ENCODE peak calls at places on chromosomes 6 and 20, in ten cellular contexts. W is tibial artery, T is choroid plexus epithelial cell, N is cardiac fibroblast, E is A673, U is spleen, I is GM13976, B is adrenal gland, G is HFF-Myc, R is OCI-LY7. F is an unnamed sample.

GRCh38 chr6:26172496-26172958 is 85.3 kb downstream of the HFE start:
- DNase-seq in W (no peak), B (no peak), I (no peak), U (no peak), T (peak), E (peak), G (no peak), R (peak), N (peak), F (no peak)

GRCh38 chr6:43856005-43856765 is 86.2 kb downstream of the VEGFA start:
- DNase-seq in U (no peak), I (no peak), E (no peak), R (no peak), N (peak), G (no peak), W (no peak), T (peak), B (peak), F (no peak)

GRCh38 chr6:111738156-111738555 is 132.5 kb upstream of the TRAF3IP2 start:
- DNase-seq in U (no peak), B (no peak), W (no peak), R (no peak), I (no peak), T (no peak), N (no peak), E (no peak), G (no peak), F (no peak)

GRCh38 chr6:53979468-53980067 is 131.7 kb upstream of the MLIP start:
- DNase-seq in R (peak), I (peak), B (no peak), W (no peak), N (peak), T (peak), E (peak), U (no peak), G (no peak), F (no peak)

GRCh38 chr20:14711681-14712080 is 374.3 kb upstream of the FLRT3 start:
- DNase-seq in I (no peak), N (no peak), E (no peak), R (no peak), B (no peak), G (no peak), T (peak), U (no peak), W (no peak), F (no peak)

GRCh38 chr6:14121936-14122344 is 4.4 kb downstream of the CD83 start:
- DNase-seq in B (peak), U (no peak), R (peak), N (no peak), E (no peak), I (peak), W (peak), G (no peak), T (no peak), F (no peak)

GRCh38 chr6:44564906-44565524 is 177.5 kb downstream of the CDC5L start:
- DNase-seq in E (no peak), T (no peak), U (peak), I (no peak), W (no peak), B (no peak), N (no peak), G (no peak), R (no peak), F (no peak)

GRCh38 chr6:158556113-158556512 is 3.8 kb upstream of the TMEM181 start:
- DNase-seq in R (no peak), N (no peak), I (no peak), W (no peak), B (no peak), E (no peak), T (no peak), U (no peak), G (no peak), F (no peak)

GRCh38 chr20:51366155-51366886 is 176.2 kb downstream of the NFATC2 start:
- DNase-seq in I (no peak), G (peak), W (peak), T (peak), U (peak), B (no peak), N (peak), E (peak), R (no peak), F (no peak)

GRCh38 chr6:37188962-37189510 is 19.1 kb downstream of the PIM1 start:
- DNase-seq in I (no peak), U (no peak), E (no peak), R (no peak), T (no peak), G (no peak), N (peak), W (no peak), B (no peak), F (no peak)

GRCh38 chr20:49344975-49345374 is 67.1 kb upstream of the ZNFX1 start:
- DNase-seq in U (no peak), G (peak), T (peak), R (no peak), B (peak), N (peak), W (peak), I (no peak), E (peak), F (no peak)

GRCh38 chr20:50172347-50173013 is 18.1 kb upstream of the CEBPB start:
- DNase-seq in U (peak), R (no peak), B (peak), N (peak), I (peak), W (peak), G (no peak), T (peak), E (no peak), F (peak)

GRCh38 chr6:50390416-50390815 is 322.9 kb upstream of the TFAP2D start:
- DNase-seq in I (no peak), R (no peak), B (no peak), U (no peak), T (no peak), W (no peak), G (no peak), E (no peak), N (no peak), F (no peak)

GRCh38 chr6:20137837-20138236 is 74.4 kb downstream of the MBOAT1 start:
- DNase-seq in R (no peak), U (no peak), I (no peak), E (no peak), N (no peak), G (no peak), T (no peak), W (no peak), B (no peak), F (no peak)

GRCh38 chr6:17093692-17094091 is 8.2 kb upstream of the STMND1 start:
- DNase-seq in N (no peak), W (no peak), G (no peak), R (no peak), E (no peak), B (no peak), I (no peak), U (no peak), T (no peak), F (no peak)

GRCh38 chr6:139973602-139974373 is 599.3 kb upstream of the CITED2 start:
- DNase-seq in W (no peak), U (no peak), I (no peak), N (peak), T (peak), G (no peak), R (no peak), B (no peak), E (peak), F (no peak)

GRCh38 chr6:10615675-10616074 is 78.7 kb downstream of the C6orf52 start:
- DNase-seq in B (no peak), R (no peak), T (no peak), G (no peak), W (no peak), N (no peak), I (no peak), E (no peak), U (no peak), F (no peak)

GRCh38 chr6:122548820-122549219 is 61.4 kb upstream of the PKIB start:
- DNase-seq in W (no peak), I (no peak), G (no peak), E (no peak), B (no peak), U (no peak), N (no peak), T (no peak), R (no peak), F (no peak)

GRCh38 chr6:31660998-31661866 is 654 bp upstream of the C6orf47 start:
- DNase-seq in U (no peak), I (no peak), R (no peak), E (no peak), N (peak), T (peak), B (no peak), G (no peak), W (no peak), F (no peak)

GRCh38 chr6:157223021-157223430 is 100.3 kb downstream of the TMEM242 start:
- DNase-seq in N (no peak), W (peak), U (peak), G (no peak), B (no peak), I (peak), E (no peak), T (no peak), R (peak), F (no peak)

GRCh38 chr6:3147914-3148757 is 9.2 kb downstream of the TUBB2A start:
- DNase-seq in U (no peak), I (no peak), R (no peak), N (no peak), E (no peak), T (no peak), W (no peak), B (no peak), G (no peak), F (no peak)

DNA sequence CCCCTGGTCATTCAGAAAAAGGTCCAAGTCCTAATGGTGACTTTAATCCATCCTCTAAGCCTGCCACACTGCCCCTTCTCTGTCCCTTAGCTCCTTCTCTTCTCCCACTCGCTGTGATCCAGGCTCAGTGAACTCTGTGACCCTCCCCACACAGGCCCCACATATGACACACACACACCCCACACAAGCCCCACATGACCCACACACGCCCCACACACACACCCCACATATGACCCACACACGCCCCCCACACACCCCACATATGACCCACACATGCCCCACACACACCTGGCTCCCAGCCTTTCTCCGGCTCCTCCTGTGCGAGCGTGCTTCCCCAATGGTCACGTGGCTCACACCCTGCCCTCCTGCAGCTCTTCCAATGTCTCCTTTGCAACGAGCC is 528.4 kb upstream of the AGPAT4 start:
- DNase-seq in G (no peak), W (no peak), N (no peak), R (no peak), I (no peak), T (no peak), U (no peak), B (no peak), E (no peak), F (no peak)
- TF ChIP-seq CTCF in G (no peak), W (no peak), N (no peak), R (no peak), I (no peak), T (no peak), U (no peak), B (no peak), E (no peak), F (no peak)

GRCh38 chr20:23420943-23421925 is at the start of gene NAPB:
- DNase-seq in R (peak), I (peak), G (peak), B (peak), U (peak), W (peak), E (peak), T (peak), N (peak), F (peak)
- TF ChIP-seq CTCF in R (peak), I (peak), G (no peak), B (peak), U (peak), W (peak), E (peak), T (peak), N (peak), F (peak)

GRCh38 chr6:125750692-125751333 is 1.4 kb downstream of the HEY2 start:
- DNase-seq in T (no peak), G (no peak), U (no peak), E (no peak), R (no peak), I (no peak), W (no peak), N (no peak), B (no peak), F (no peak)

GRCh38 chr6:125751334-125751916 is 2.0 kb downstream of the HEY2 start:
- DNase-seq in N (no peak), B (no peak), T (no peak), E (no peak), I (no peak), W (no peak), G (no peak), R (no peak), U (no peak), F (no peak)

GRCh38 chr6:125753937-125754259 is 4.5 kb downstream of the HEY2 start:
- DNase-seq in N (no peak), E (no peak), B (no peak), U (no peak), I (no peak), G (no peak), R (no peak), T (no peak), W (no peak), F (no peak)

GRCh38 chr6:125752773-125753172 is 3.3 kb downstream of the HEY2 start:
- DNase-seq in R (no peak), T (no peak), U (no peak), B (no peak), G (no peak), W (no peak), I (no peak), N (no peak), E (no peak), F (no peak)

GRCh38 chr6:125753218-125753936 is 3.9 kb downstream of the HEY2 start:
- DNase-seq in U (no peak), E (peak), B (no peak), T (peak), N (peak), W (no peak), G (no peak), R (peak), I (no peak), F (no peak)
- TF ChIP-seq CTCF in U (peak), E (peak), B (peak), T (peak), N (peak), W (peak), G (no peak), R (peak), I (no peak), F (peak)

GRCh38 chr6:7777062-7777461 is 51.2 kb downstream of the BMP6 start:
- DNase-seq in B (peak), G (no peak), U (no peak), T (no peak), W (no peak), I (no peak), R (no peak), N (no peak), E (no peak), F (no peak)
- TF ChIP-seq CTCF in B (no peak), G (no peak), U (no peak), T (no peak), W (no peak), I (no peak), R (no peak), N (no peak), E (no peak), F (no peak)

DNA sequence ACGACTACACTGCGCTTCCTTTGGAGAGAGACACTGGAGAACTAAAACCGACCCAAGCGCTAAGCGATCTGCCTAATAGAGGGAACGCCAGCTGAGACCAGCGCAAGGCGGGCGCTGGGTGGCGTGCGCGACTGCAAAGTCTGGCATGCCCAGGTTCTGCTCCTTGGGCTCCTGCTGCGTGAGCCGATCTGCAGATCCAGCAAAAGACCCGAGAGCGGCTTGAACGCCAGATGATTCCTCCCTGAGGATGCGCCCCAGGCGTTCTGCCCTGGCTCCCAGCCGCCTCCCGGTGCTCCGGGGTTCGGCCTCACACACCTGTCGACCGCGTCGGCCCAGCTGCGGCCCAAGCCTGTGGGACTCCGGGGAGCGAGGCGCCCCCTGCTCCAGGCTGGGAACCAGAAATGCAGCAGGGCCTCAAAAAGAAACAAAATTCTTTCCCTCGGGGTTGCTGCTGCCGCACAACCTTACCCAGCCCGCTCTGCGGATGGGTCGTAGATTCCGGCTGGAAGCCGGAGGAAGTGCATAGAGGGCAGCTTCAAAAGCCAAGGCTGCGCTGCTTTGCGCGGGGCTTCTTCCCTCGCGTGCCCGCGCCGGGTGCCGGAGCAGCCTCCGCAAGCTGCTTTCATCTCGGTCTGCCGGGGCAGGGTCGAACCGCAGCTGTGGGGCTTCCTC is 17.9 kb upstream of the PRDM13 start:
- DNase-seq in E (peak), U (peak), B (peak), W (peak), T (peak), N (peak), G (peak), I (peak), R (no peak), F (no peak)
- TF ChIP-seq CTCF in E (peak), U (peak), B (peak), W (peak), T (peak), N (peak), G (peak), I (peak), R (no peak), F (no peak)

F was measured in mesothelial cell of epicardium.